ENCODE peak calls at places on chromosomes 6 and 20, in five cellular contexts. C is neural progenitor cell, R is PC-3, S is HCT116, Y is MM.1S. X is an unnamed sample.

GRCh38 chr6:10112871-10113584 is 301.8 kb downstream of the TFAP2A start:
- DNase-seq in C (peak; percentile 50), R (no peak), S (no peak), Y (no peak), X (no peak)

GRCh38 chr20:50597406-50597969 is 87.3 kb downstream of the PTPN1 start:
- DNase-seq in C (no peak), R (no peak), S (no peak), Y (no peak), X (no peak)

GRCh38 chr20:24537210-24537609 is 67.8 kb downstream of the SYNDIG1 start:
- DNase-seq in C (no peak), R (no peak), S (no peak), Y (no peak), X (no peak)

GRCh38 chr20:33079267-33079666 is at the start of gene BPIFB4:
- DNase-seq in C (no peak), R (peak; percentile 4), S (no peak), Y (no peak), X (peak; percentile 74)

GRCh38 chr6:122677436-122677835 is 67.2 kb downstream of the PKIB start:
- DNase-seq in C (no peak), R (no peak), S (no peak), Y (no peak), X (no peak)

GRCh38 chr6:128118401-128118800 is 217.5 kb upstream of the THEMIS start:
- DNase-seq in C (no peak), R (no peak), S (no peak), Y (no peak), X (peak; percentile 35)

GRCh38 chr6:108578595-108579038 is 17.9 kb downstream of the FOXO3 start:
- DNase-seq in C (no peak), R (no peak), S (no peak), Y (no peak), X (peak; percentile 64)

GRCh38 chr6:111558690-111559192 is 46.9 kb downstream of the TRAF3IP2 start:
- DNase-seq in C (no peak), R (no peak), S (no peak), Y (no peak), X (no peak)

GRCh38 chr6:56370127-56370540 is 122.8 kb upstream of the COL21A1 start:
- DNase-seq in C (peak; percentile 68), R (peak; percentile 94), S (peak; percentile 76), Y (no peak), X (peak; percentile 84)

GRCh38 chr6:154165488-154165887 is 126.4 kb downstream of the OPRM1 start:
- DNase-seq in C (no peak), R (no peak), S (no peak), Y (no peak), X (no peak)

GRCh38 chr20:57627972-57628650 is 7.9 kb upstream of the ZBP1 start:
- DNase-seq in C (no peak), R (peak; percentile 51), S (no peak), Y (peak; percentile 21), X (peak; percentile 69)

GRCh38 chr20:34710861-34711574 is 6.9 kb downstream of the TP53INP2 start:
- DNase-seq in C (no peak), R (no peak), S (no peak), Y (no peak), X (no peak)

GRCh38 chr20:41177636-41178035 is 40.3 kb downstream of the PLCG1 start:
- DNase-seq in C (no peak), R (peak; percentile 85), S (peak; percentile 8), Y (no peak), X (peak; percentile 97)

GRCh38 chr6:111709615-111710398 is 104.1 kb upstream of the TRAF3IP2 start:
- DNase-seq in C (peak; percentile 71), R (peak; percentile 71), S (peak; percentile 48), Y (peak; percentile 42), X (peak; percentile 85)

GRCh38 chr6:77368660-77369313 is 94.5 kb downstream of the HTR1B start:
- DNase-seq in C (peak; percentile 46), R (no peak), S (peak; percentile 18), Y (peak; percentile 28), X (peak; percentile 60)

GRCh38 chr6:282177-282866 is 10.0 kb upstream of the DUSP22 start:
- DNase-seq in C (no peak), R (no peak), S (no peak), Y (no peak), X (no peak)

GRCh38 chr6:45480697-45481415 is 103.1 kb upstream of the SUPT3H start:
- DNase-seq in C (no peak), R (no peak), S (no peak), Y (no peak), X (peak; percentile 65)

GRCh38 chr6:35972471-35972985 is 51.6 kb upstream of the SRPK1 start:
- DNase-seq in C (peak; percentile 71), R (no peak), S (no peak), Y (no peak), X (no peak)

GRCh38 chr6:84449220-84449619 is 221.8 kb upstream of the CEP162 start:
- DNase-seq in C (peak; percentile 18), R (no peak), S (no peak), Y (no peak), X (no peak)

GRCh38 chr20:54219751-54220426 is 12.0 kb downstream of the PFDN4 start:
- DNase-seq in C (peak; percentile 59), R (peak; percentile 83), S (peak; percentile 28), Y (peak; percentile 16), X (peak; percentile 72)

GRCh38 chr6:137647762-137648412 is 153.7 kb upstream of the OLIG3 start:
- DNase-seq in C (no peak), R (peak; percentile 70), S (no peak), Y (no peak), X (peak; percentile 66)

GRCh38 chr20:3123542-3123941 is 36.1 kb downstream of the FASTKD5 start:
- DNase-seq in C (no peak), R (no peak), S (no peak), Y (no peak), X (no peak)

GRCh38 chr6:53338304-53338703 is 10.4 kb downstream of the ELOVL5 start:
- DNase-seq in C (no peak), R (no peak), S (no peak), Y (no peak), X (no peak)

GRCh38 chr6:53331678-53332077 is 17.1 kb downstream of the ELOVL5 start:
- DNase-seq in C (no peak), R (no peak), S (no peak), Y (no peak), X (no peak)

GRCh38 chr6:53333439-53334408 is 15.0 kb downstream of the ELOVL5 start:
- DNase-seq in C (no peak), R (no peak), S (no peak), Y (no peak), X (no peak)

GRCh38 chr6:53336070-53336469 is 12.7 kb downstream of the ELOVL5 start:
- DNase-seq in C (no peak), R (no peak), S (no peak), Y (no peak), X (no peak)

GRCh38 chr6:53335224-53335994 is 13.3 kb downstream of the ELOVL5 start:
- DNase-seq in C (no peak), R (no peak), S (no peak), Y (peak; percentile 77), X (no peak)
- H3K9ac ChIP-seq in C (no peak overlapping the region), R (no peak overlapping the region), S (no peak overlapping the region), Y (peak overlapping the region; percentile 64), X (no peak overlapping the region)

DNA sequence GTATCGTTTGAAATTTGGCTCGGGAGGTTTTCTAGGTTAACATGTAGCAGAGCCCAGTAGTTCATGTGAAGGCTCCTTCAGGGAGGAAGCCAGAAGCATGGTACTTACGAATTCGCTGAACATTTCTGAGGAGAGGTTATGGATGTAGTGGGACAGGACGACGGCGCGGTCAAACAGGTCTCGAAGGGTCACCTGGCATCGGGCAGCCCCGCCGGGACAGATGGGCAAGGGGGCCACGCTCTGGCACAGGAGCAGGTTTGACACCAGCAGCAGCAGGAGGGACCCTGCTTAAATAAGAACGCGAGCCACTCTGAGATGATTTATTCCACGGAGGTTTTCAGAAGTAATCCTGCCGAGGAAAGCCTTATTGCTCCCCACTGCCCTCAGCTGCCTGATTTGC is 2.5 kb downstream of the PRL start:
- DNase-seq in C (no peak), R (no peak), S (no peak), Y (no peak), X (no peak)
- TF ChIP-seq EZH2phosphoT487 in C (no peak), R (no peak), S (no peak), Y (no peak), X (no peak)

GRCh38 chr6:166167801-166168615 is at the start of gene TBXT:
- DNase-seq in C (peak; percentile 84), R (no peak), S (no peak), Y (no peak), X (no peak)
- TF ChIP-seq EZH2 in C (peak; percentile 97), R (no peak), S (no peak), Y (no peak), X (no peak)

DNA sequence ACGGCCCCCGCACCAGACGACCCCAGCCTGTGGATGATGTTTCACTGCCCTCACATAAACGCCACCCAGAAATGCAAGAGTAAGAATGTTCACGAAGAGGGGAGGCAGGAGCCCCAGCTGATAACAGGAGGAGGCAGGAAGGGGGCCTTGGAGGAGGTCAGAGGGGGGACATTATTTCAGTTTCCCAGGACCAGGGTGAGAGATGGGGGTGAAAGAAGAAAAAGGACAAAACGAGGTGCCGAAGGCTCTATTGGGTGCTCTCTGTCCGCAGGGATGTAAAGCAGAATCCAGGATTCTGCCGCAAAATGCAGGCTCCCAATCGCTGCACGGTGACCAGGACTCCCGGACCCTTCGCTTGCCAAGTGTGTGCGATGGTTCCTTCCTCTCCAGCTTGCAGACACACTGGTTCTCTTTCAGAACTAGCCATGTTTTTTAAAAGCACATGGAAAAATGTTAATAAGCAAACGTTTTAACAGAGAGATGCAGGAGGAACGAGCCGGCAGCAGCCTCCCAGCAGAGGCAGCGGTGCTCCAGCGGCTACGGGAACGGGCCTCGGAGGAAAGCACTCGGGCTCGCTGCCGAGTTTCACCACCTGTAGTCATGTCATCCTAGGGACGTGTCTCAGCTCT is 59.5 kb downstream of the ZNF831 start:
- DNase-seq in C (peak; percentile 47), R (peak; percentile 40), S (no peak), Y (no peak), X (peak; percentile 36)
- H3K9ac ChIP-seq in C (no peak overlapping the region), R (no peak overlapping the region), S (no peak overlapping the region), Y (no peak overlapping the region), X (no peak overlapping the region)

GRCh38 chr20:18001131-18001921 is 32.5 kb downstream of the MGME1 start:
- DNase-seq in C (no peak), R (peak; percentile 69), S (no peak), Y (no peak), X (peak; percentile 94)
- TF ChIP-seq EZH2phosphoT487 in C (no peak), R (no peak), S (no peak), Y (no peak), X (no peak)

GRCh38 chr6:27250277-27250954 is 2.9 kb downstream of the PRSS16 start:
- DNase-seq in C (no peak), R (no peak), S (no peak), Y (no peak), X (no peak)

GRCh38 chr6:27251672-27252251 is 4.3 kb downstream of the PRSS16 start:
- DNase-seq in C (peak; percentile 97), R (peak; percentile 92), S (peak; percentile 85), Y (peak; percentile 93), X (peak; percentile 60)

GRCh38 chr6:27254566-27254965 is 7.1 kb downstream of the PRSS16 start:
- DNase-seq in C (no peak), R (no peak), S (no peak), Y (no peak), X (no peak)

GRCh38 chr6:27248783-27249182 is 1.3 kb downstream of the PRSS16 start:
- DNase-seq in C (no peak), R (no peak), S (no peak), Y (no peak), X (no peak)

GRCh38 chr6:27250955-27251671 is 3.6 kb downstream of the PRSS16 start:
- DNase-seq in C (peak; percentile 97), R (peak; percentile 89), S (peak; percentile 77), Y (peak; percentile 87), X (peak; percentile 35)
- TF ChIP-seq EZH2 in C (no peak), R (no peak), S (no peak), Y (no peak), X (no peak)